ENCODE peak calls at places on chromosomes 2 and 18, in six cellular contexts. Q is SK-N-SH, X is GM12878, I is H1, O is HepG2, S is K562. D is an unnamed sample.

GRCh38 chr2:182866461-182867369 is at the start of gene FRZB:
- DNase-seq in X (no peak), I (peak), Q (peak), S (peak), O (peak), D (no peak)

GRCh38 chr2:180161415-180161814 is 154.3 kb upstream of the CWC22 start:
- DNase-seq in X (no peak), Q (peak), I (no peak), S (no peak), O (no peak), D (no peak)

GRCh38 chr2:33241581-33241980 is 234.9 kb upstream of the RASGRP3 start:
- DNase-seq in X (no peak), Q (no peak), S (no peak), I (no peak), O (no peak), D (no peak)

GRCh38 chr2:74850816-74851566 is 17.1 kb downstream of the HK2 start:
- DNase-seq in X (no peak), I (no peak), S (no peak), O (no peak), Q (no peak), D (no peak)

GRCh38 chr18:72460210-72460680 is 83.9 kb downstream of the CBLN2 start:
- DNase-seq in I (no peak), S (no peak), Q (no peak), O (no peak), X (no peak), D (no peak)

GRCh38 chr18:55779461-55779710 is 191.4 kb upstream of the TCF4 start:
- DNase-seq in I (no peak), X (no peak), Q (peak), O (no peak), S (no peak), D (no peak)

GRCh38 chr2:187403568-187404260 is 44.3 kb downstream of the CALCRL start:
- DNase-seq in I (no peak), Q (no peak), X (peak), O (no peak), S (no peak), D (no peak)

GRCh38 chr18:24797987-24798386 is 337.6 kb downstream of the HRH4 start:
- DNase-seq in S (no peak), Q (no peak), X (no peak), I (no peak), O (no peak), D (no peak)

GRCh38 chr2:120844098-120844738 is 108.5 kb downstream of the GLI2 start:
- DNase-seq in S (no peak), Q (no peak), X (no peak), I (no peak), O (no peak), D (no peak)

GRCh38 chr2:72149556-72150156 is 2.0 kb upstream of the CYP26B1 start:
- DNase-seq in S (no peak), O (no peak), X (no peak), I (no peak), Q (peak), D (no peak)

GRCh38 chr18:69580107-69580506 is 179.4 kb downstream of the DOK6 start:
- DNase-seq in Q (no peak), S (no peak), O (peak), I (no peak), X (peak), D (no peak)

GRCh38 chr2:12321017-12321641 is 395.6 kb upstream of the TRIB2 start:
- DNase-seq in I (no peak), Q (no peak), X (no peak), O (no peak), S (peak), D (no peak)

GRCh38 chr2:157413342-157414035 is 30.4 kb downstream of the CYTIP start:
- DNase-seq in S (no peak), O (no peak), Q (no peak), X (peak), I (no peak), D (no peak)

GRCh38 chr2:158006961-158007664 is 94.6 kb upstream of the UPP2 start:
- DNase-seq in S (no peak), O (no peak), Q (no peak), X (no peak), I (no peak), D (no peak)

GRCh38 chr18:73879771-73880170 is 267.9 kb downstream of the FBXO15 start:
- DNase-seq in X (no peak), O (no peak), S (no peak), Q (no peak), I (no peak), D (no peak)

GRCh38 chr18:8084160-8084559 is 517.0 kb downstream of the PTPRM start:
- DNase-seq in Q (peak), O (peak), X (no peak), S (peak), I (peak), D (peak)

GRCh38 chr2:141582213-141582612 is 548.6 kb downstream of the LRP1B start:
- DNase-seq in Q (no peak), X (no peak), I (no peak), O (no peak), S (no peak), D (no peak)

DNA sequence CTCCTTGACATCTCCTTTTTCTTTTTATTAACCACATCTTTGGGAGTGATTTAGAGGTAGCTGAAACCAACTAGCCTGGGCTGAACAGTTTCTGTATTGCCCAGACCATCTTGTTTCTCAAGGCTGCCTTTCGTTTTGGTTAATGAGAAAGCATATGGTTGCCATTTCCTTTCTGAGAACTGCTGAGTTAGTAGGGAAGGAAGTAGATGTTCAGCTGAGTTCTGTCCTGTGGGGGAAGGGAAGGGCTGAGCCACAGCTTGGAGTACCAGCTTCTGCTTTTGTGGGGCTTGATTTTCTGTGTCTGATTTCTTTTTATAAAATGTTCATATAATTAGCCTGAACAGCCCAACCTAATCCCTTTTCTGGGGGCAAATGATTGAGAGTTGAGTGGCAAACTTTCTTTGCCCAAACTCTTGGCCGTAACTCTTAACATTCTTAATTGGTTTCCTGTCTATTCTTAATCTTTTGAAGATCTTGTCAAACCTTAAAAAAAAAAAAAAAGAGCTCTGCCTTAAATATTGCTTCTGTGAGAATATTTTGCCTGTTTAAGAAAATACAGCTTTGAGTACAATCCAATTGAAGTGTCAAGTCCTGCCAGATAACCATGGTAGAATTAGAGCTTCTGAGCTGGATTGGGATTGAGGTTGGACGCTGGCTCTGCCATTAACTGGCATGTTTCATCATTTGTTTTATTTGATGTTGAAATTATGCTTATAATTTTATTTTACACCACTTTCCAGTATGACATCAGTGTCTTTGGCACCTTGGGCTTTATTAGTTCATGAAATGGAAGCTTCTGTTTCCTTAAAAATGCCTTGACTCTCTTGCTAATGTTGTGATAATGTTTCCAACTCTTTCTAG is 1.9 kb upstream of the NABP1 start:
- DNase-seq in Q (no peak), S (no peak), O (no peak), X (peak), I (no peak), D (no peak)
- TF ChIP-seq SIN3A in Q (no peak), S (no peak), O (no peak), X (no peak), I (no peak), D (no peak)

DNA sequence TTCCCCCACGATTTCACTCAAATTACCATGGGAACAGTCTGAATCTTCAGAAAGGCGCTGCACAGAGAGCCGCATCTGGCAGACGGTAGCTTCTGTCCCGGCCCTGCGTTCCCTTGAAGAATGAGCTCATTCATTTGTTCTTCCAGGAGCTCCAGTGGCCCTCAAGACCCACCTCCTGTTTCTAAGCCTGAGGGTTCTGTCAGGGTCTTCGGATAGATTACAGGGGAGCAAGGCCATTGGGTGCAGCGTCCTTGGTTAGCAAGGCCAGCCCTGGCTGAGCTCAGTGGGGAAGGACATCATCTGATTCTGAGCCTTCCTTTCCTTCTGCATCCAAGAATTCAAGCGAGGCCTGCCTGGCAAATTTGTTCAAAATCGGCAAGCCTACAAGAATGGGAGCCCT is 111.9 kb downstream of the PDCL3 start:
- DNase-seq in X (no peak), Q (no peak), S (no peak), I (no peak), O (no peak), D (no peak)
- TF ChIP-seq JUND in X (no peak), Q (no peak), S (no peak), I (no peak), O (no peak), D (no peak)

GRCh38 chr2:150571121-150571520 is 83.7 kb upstream of the RND3 start:
- DNase-seq in Q (no peak), O (no peak), I (no peak), X (no peak), S (no peak), D (no peak)

GRCh38 chr2:150572961-150573395 is 85.5 kb upstream of the RND3 start:
- DNase-seq in I (no peak), O (no peak), S (no peak), Q (no peak), X (peak), D (no peak)

GRCh38 chr2:150572194-150572766 is 84.8 kb upstream of the RND3 start:
- DNase-seq in X (no peak), O (no peak), S (no peak), Q (no peak), I (no peak), D (no peak)

GRCh38 chr2:150569761-150570160 is 82.3 kb upstream of the RND3 start:
- DNase-seq in O (no peak), X (no peak), I (no peak), S (no peak), Q (no peak), D (no peak)

GRCh38 chr2:150570712-150571111 is 83.2 kb upstream of the RND3 start:
- DNase-seq in S (no peak), Q (no peak), X (no peak), O (no peak), I (no peak), D (no peak)
- TF ChIP-seq SIN3A in S (no peak), Q (no peak), X (no peak), O (no peak), I (no peak), D (no peak)

DNA sequence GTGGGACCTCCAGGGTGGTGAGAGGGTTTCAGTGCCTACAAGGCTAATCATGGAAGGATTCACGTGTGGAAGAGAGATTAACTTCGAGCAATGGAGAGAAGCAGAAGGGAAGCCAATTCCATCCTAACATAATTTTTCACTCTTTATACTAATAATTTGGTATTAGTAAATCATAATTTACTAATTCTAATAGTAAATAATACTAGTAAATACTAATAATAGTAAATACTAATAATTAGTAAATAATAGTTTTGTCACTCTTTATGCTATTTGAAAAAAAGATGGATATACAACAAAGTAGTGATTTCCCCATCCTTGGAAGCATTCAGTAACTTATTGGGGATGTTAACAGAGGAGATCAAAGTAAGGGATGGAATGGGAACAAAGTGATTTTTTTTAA is 6.4 kb upstream of the SAG start:
- DNase-seq in I (no peak), O (no peak), S (no peak), Q (no peak), X (no peak), D (no peak)
- TF ChIP-seq JUND in I (no peak), O (no peak), S (no peak), Q (no peak), X (no peak), D (no peak)

DNA sequence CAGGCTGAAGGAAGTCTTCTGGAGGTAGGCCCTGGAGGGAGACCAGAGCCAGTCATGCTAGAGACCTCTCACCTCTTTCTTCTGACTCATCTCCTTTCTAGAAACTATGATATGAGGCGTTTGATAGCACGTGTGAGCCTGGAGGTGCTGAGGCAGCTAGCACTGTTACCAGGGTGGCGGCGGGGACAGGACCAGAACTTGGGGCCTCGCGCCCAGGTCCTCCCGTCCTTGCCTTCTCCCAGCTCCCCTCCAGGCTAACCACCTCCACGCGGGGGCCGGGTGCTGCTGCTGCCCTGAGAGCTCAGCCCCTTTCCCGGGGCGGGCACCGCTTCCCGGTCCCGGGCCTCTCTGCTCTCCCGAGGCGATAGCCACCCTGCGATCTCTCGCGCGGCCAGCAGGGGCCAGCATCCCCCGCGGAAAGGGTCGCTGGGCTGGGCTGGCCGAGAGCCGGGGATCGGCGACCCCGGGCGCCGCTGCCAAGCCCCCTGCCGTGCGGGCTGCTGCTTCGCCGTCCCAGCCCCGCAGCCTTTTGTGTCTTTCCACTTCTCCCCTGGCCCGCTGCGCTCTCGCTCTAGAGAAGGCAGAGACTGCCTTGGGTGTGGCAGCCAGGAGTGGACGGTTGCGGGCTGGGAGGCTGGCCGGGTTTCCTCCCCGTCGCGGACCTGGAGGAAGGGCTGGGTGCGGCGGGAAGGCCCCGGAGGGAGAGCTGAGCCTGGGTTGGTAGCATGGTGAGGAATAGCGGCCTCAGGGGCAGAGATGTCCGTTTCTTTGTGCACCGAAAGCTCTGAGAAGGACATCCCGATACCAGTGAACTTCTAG is 49.1 kb downstream of the TMEM17 start:
- DNase-seq in O (peak), Q (peak), X (no peak), S (peak), I (peak), D (no peak)
- TF ChIP-seq SIN3A in O (no peak), Q (no peak), X (no peak), S (no peak), I (peak), D (no peak)

DNA sequence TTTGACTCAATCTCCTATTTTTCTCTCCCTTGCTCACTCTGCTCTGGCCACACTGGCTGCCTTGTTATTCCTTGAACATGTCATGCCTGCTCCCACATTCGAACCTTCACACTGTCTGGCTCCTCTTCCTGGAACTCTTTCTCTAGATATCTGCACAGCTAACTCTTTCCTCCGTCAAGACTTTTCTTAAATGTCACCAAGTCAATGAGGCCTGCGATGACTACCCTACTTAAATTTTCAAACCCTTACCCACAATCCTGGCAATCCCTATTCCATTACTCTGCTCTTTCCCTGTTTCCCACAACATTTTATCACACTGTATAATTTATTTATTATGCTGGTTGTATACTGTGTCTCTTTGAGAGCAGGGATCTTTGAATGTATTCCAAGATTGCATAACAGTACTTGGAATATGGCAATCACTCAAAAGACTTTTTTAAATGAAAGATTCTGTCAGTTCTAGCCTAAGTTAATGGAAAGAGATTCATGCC is 206.2 kb downstream of the SRBD1 start:
- DNase-seq in O (no peak), X (no peak), Q (no peak), I (no peak), S (no peak), D (no peak)
- TF ChIP-seq JUND in O (no peak), X (no peak), Q (no peak), I (no peak), S (no peak), D (no peak)

GRCh38 chr2:238446371-238446770 is 19.6 kb downstream of the ASB1 start:
- DNase-seq in O (no peak), X (no peak), Q (no peak), S (no peak), I (no peak), D (no peak)

GRCh38 chr2:238450440-238450861 is 23.7 kb downstream of the ASB1 start:
- DNase-seq in I (no peak), O (no peak), X (no peak), Q (no peak), S (no peak), D (no peak)

GRCh38 chr2:238448031-238448955 is 21.6 kb downstream of the ASB1 start:
- DNase-seq in O (no peak), I (no peak), X (no peak), Q (no peak), S (no peak), D (no peak)

GRCh38 chr2:238449909-238450417 is 23.2 kb downstream of the ASB1 start:
- DNase-seq in Q (no peak), O (peak), S (no peak), I (no peak), X (no peak), D (no peak)

GRCh38 chr2:238449241-238449640 is 22.5 kb downstream of the ASB1 start:
- DNase-seq in I (no peak), S (no peak), O (no peak), Q (no peak), X (no peak), D (no peak)
- TF ChIP-seq SIN3A in I (no peak), S (no peak), O (no peak), Q (no peak), X (no peak), D (no peak)

DNA sequence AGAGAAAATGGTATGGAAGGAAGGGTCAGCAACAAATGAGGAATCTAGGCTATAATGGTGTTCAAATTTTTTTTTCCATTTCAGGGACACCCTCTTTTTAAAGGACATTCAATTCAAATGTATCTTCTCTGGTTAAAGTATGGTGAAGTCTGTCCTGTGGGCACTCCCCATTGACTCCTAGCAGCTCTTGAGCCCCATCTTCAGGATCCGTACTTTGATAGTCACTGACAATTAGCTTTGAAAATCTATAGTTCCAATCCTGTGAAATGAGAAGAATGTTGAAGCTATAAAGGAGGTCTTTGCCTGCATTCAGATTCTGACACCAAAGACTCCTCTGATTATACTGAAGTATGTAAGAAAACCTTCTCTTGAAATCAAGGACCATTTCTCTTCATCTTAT is 43.3 kb downstream of the KCNH7 start:
- DNase-seq in X (no peak), O (peak), Q (no peak), S (no peak), I (no peak), D (no peak)
- TF ChIP-seq JUND in X (no peak), O (no peak), Q (no peak), S (no peak), I (no peak), D (no peak)